ENCODE peak calls at places on chromosomes 6 and 20, in four cellular contexts. U is Panc1, D is neural progenitor cell, W is dorsolateral prefrontal cortex. V is an unnamed sample.

GRCh38 chr6:44653761-44654218 is 266.3 kb downstream of the CDC5L start:
- DNase-seq in U (no peak), D (no peak), W (no peak), V (no peak)

GRCh38 chr6:32168350-32168749 is 4.0 kb downstream of the EGFL8 start:
- DNase-seq in U (no peak), D (no peak), W (no peak), V (no peak)

GRCh38 chr6:72316675-72317380 is 305.0 kb upstream of the KCNQ5 start:
- DNase-seq in U (no peak), D (no peak), W (no peak), V (no peak)

GRCh38 chr6:49980898-49981297 is 11.5 kb upstream of the DEFB113 start:
- DNase-seq in U (no peak), D (no peak), W (no peak), V (no peak)

GRCh38 chr6:52423971-52424381 is 3.8 kb downstream of the EFHC1 start:
- DNase-seq in U (no peak), D (no peak), W (no peak), V (no peak)

GRCh38 chr20:33199026-33199425 is 18.1 kb upstream of the BPIFA3 start:
- DNase-seq in U (no peak), D (no peak), W (no peak), V (no peak)

GRCh38 chr20:50848341-50848808 is 53.5 kb downstream of the BCAS4 start:
- DNase-seq in U (no peak), D (no peak), W (peak; percentile 47), V (no peak)

GRCh38 chr20:39853664-39854063 is 835.4 kb downstream of the MAFB start:
- DNase-seq in U (no peak), D (peak; percentile 94), W (no peak), V (no peak)

GRCh38 chr6:134438825-134439224 is 120.9 kb upstream of the SGK1 start:
- DNase-seq in U (no peak), D (peak; percentile 15), W (no peak), V (no peak)

GRCh38 chr20:38581013-38581412 is at the start of gene ADIG:
- DNase-seq in U (no peak), D (peak; percentile 11), W (no peak), V (no peak)

GRCh38 chr6:105106260-105106659 is 73.6 kb downstream of the POPDC3 start:
- DNase-seq in U (no peak), D (no peak), W (no peak), V (no peak)

GRCh38 chr20:37846573-37846972 is 56.4 kb upstream of the VSTM2L start:
- DNase-seq in U (no peak), D (peak; percentile 64), W (no peak), V (no peak)

GRCh38 chr6:4637691-4638433 is 138.3 kb upstream of the CDYL start:
- DNase-seq in U (no peak), D (no peak), W (no peak), V (peak; percentile 78)

GRCh38 chr6:102619585-102619984 is 1226.1 kb downstream of the GRIK2 start:
- DNase-seq in U (no peak), D (peak; percentile 32), W (no peak), V (no peak)

GRCh38 chr6:124999105-124999764 is 37.0 kb downstream of the RNF217 start:
- DNase-seq in U (no peak), D (no peak), W (peak; percentile 44), V (no peak)

GRCh38 chr6:49457771-49458170 is 5.3 kb downstream of the MMUT start:
- DNase-seq in U (no peak), D (no peak), W (no peak), V (no peak)

GRCh38 chr20:58514321-58515239 is 619 bp downstream of the APCDD1L start:
- DNase-seq in U (no peak), D (peak; percentile 66), W (no peak), V (no peak)

GRCh38 chr6:27582928-27583725 is 110.2 kb upstream of the ZNF184 start:
- DNase-seq in U (peak; percentile 67), D (peak; percentile 58), W (no peak), V (no peak)

GRCh38 chr20:24799971-24800580 is 149.0 kb upstream of the CST7 start:
- DNase-seq in U (no peak), D (no peak), W (no peak), V (no peak)

GRCh38 chr20:346640-347316 is at the start of gene NRSN2:
- DNase-seq in U (no peak), D (peak; percentile 86), W (peak; percentile 75), V (no peak)

GRCh38 chr20:64044484-64045247 is 4.8 kb downstream of the SOX18 start:
- DNase-seq in U (no peak), D (no peak), W (no peak), V (peak; percentile 18)

GRCh38 chr6:127406122-127406521 is 53.1 kb downstream of the KIAA0408 start:
- DNase-seq in U (no peak), D (no peak), W (no peak), V (no peak)

GRCh38 chr20:43444107-43444506 is 13.6 kb upstream of the SRSF6 start:
- DNase-seq in U (no peak), D (peak; percentile 20), W (no peak), V (no peak)

GRCh38 chr6:134176283-134176975 is 124.0 kb upstream of the SLC2A12 start:
- DNase-seq in U (no peak), D (peak; percentile 69), W (peak; percentile 65), V (no peak)

GRCh38 chr6:47434372-47435253 is 43.0 kb upstream of the CD2AP start:
- DNase-seq in U (no peak), D (no peak), W (no peak), V (no peak)

GRCh38 chr20:32418376-32418775 is 60.2 kb downstream of the ASXL1 start:
- DNase-seq in U (no peak), D (no peak), W (no peak), V (no peak)

GRCh38 chr6:16524380-16524707 is 236.9 kb downstream of the ATXN1 start:
- DNase-seq in U (no peak), D (no peak), W (no peak), V (no peak)

GRCh38 chr20:1338096-1338495 is 9.2 kb upstream of the SDCBP2 start:
- DNase-seq in U (no peak), D (no peak), W (no peak), V (no peak)

GRCh38 chr6:118892248-118893094 is 1.5 kb upstream of the ASF1A start:
- DNase-seq in U (no peak), D (no peak), W (no peak), V (no peak)

GRCh38 chr6:118893882-118894424 is at the start of gene ASF1A:
- DNase-seq in U (peak; percentile 93), D (peak; percentile 96), W (peak; percentile 97), V (peak; percentile 88)

GRCh38 chr6:118889163-118889562 is 4.8 kb upstream of the ASF1A start:
- DNase-seq in U (no peak), D (no peak), W (no peak), V (no peak)

GRCh38 chr6:118893095-118893881 is 664 bp upstream of the ASF1A start:
- DNase-seq in U (no peak), D (no peak), W (peak; percentile 41), V (no peak)

DNA sequence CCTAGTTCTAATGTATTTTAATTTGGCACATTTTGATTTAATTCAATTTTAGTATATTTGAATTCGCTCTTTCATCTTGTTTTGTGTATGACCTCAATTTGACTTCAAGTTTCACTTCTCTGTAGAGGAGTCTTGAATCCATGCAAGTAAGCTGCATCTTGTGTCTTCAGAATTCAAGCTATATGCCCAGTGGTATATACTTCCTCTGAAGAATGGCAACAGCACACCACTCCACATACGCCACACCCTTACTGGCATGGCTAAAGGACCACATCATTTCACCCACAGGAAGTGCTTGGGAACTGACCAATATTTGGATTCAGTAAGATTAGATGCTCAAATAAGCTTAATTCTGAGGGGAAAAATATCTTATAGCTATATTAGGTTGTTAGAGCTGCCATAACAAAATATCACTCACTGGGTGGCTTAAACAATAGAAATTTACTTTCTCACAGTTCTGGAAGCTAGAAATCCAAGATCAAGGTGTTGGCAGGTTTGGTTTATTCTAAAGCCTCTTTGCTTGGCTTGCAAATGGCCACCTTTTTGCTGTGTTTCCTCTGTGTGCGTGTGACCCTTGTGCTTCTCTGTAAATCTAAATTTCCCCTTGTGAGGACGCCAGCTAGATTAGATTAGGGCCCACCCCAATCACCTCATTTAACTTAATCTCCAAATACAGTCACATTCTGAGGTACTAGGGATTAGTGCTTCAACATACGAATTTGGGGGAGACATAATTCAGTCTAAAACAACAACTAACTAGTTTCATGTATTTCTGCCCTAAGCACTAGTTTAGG is 2.8 kb upstream of the ASF1A start:
- DNase-seq in U (no peak), D (no peak), W (no peak), V (no peak)
- H3K27ac ChIP-seq in U (peak overlapping the region; percentile 52), D (no peak overlapping the region), W (peak overlapping the region; percentile 32), V (no peak overlapping the region)

GRCh38 chr6:42441661-42442081 is 10.1 kb downstream of the TRERF1 start:
- DNase-seq in U (no peak), D (peak; percentile 78), W (no peak), V (no peak)
- H3K27ac ChIP-seq in U (peak overlapping the region; percentile 81), D (peak overlapping the region; percentile 94), W (peak overlapping the region; percentile 29), V (no peak overlapping the region)

DNA sequence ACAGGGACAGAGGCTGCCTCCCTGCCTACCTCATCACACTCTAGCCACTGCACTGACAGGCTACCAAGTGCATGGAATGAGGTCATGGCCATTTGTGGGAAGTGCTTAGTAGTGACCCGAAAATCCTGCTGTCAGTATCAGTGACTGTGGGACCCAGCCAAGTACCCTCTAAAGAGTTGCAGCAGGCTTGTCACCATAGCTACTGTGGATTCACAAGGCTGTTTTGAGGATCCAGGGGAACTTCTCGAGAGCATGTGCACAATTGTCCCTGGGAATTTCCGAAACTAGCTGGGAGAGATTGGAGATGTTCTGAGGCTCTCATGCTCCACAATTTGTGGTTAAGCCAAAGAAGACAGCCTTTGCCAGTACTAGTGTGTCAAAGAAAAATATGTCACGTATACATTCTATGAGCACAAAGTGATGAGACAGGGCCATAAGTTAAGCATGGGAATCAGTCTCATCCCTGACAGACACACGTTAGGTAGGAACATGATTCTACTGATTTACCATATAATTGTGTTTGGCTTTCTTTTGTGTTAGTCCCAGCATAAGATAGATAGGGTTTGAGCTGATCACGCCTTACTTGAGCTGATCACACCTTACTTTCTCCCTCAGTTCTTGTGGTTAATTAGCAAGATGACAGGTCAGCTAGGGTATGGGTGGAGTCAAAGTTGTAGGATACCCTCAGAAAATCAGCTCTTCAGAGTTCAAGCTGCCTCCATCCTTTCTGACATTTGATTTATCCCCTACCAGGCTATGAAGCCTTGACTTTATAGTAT is 42.6 kb upstream of the TMEM170B start:
- DNase-seq in U (no peak), D (no peak), W (no peak), V (no peak)
- H3K27ac ChIP-seq in U (no peak overlapping the region), D (no peak overlapping the region), W (no peak overlapping the region), V (no peak overlapping the region)

GRCh38 chr6:28583463-28583862 is 57.8 kb downstream of the GPX5 start:
- DNase-seq in U (no peak), D (no peak), W (no peak), V (no peak)

GRCh38 chr6:28585335-28585734 is 59.7 kb downstream of the GPX5 start:
- DNase-seq in U (no peak), D (no peak), W (no peak), V (no peak)

GRCh38 chr6:28587746-28588075 is 62.0 kb downstream of the GPX5 start:
- DNase-seq in U (no peak), D (peak; percentile 37), W (peak; percentile 34), V (no peak)

GRCh38 chr6:28587011-28587745 is 61.5 kb downstream of the GPX5 start:
- DNase-seq in U (no peak), D (peak; percentile 72), W (peak; percentile 93), V (no peak)

DNA sequence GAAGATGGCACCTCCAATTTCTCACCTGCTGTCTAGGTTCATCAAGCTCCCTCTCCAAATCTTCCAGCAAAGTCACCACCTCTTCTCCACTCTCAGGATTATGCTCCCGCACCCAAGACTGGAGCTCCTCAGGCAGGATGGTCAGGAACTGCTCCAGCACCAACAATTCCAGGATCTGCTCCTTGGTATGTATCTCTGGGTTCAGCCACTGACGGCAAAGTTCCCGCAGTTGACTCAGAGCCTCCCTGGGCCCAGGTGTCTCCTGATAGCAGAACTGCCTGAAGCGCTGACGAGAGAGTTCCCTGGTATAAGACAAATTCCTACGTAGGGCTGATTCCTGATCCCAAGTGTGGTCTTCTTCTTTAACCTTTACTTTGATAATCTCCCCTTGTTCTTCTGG is 60.6 kb downstream of the GPX5 start:
- DNase-seq in U (no peak), D (no peak), W (peak; percentile 8), V (no peak)
- H3K27ac ChIP-seq in U (peak overlapping the region; percentile 81), D (no peak overlapping the region), W (no peak overlapping the region), V (peak overlapping the region; percentile 80)